ENCODE peak calls at places on chromosomes 2 and 18, in seven cellular contexts. T is neuronal stem cell; M is SK-MEL-5; C is GM13976; Q is astrocyte of the spinal cord; X is T-helper 2 cell treated with Interferon-gamma antibody and Interleukin-4, amounts not matched to agents 5 μg/mL and 100 μg/mL, for 36 hours; E is tibial nerve. K is an unnamed sample.

GRCh38 chr2:36389081-36389480 is 33.5 kb downstream of the CRIM1 start:
- DNase-seq in T (no peak), C (no peak), M (no peak), Q (peak), E (no peak), X (no peak), K (no peak)

GRCh38 chr18:34965511-34965910 is 75.7 kb upstream of the MAPRE2 start:
- DNase-seq in C (no peak), M (peak), T (no peak), E (no peak), Q (no peak), X (no peak), K (no peak)

GRCh38 chr2:169933124-169933711 is 106.0 kb downstream of the UBR3 start:
- DNase-seq in C (peak), Q (peak), E (no peak), T (no peak), X (no peak), M (peak), K (no peak)

GRCh38 chr2:230203110-230203676 is 16.6 kb downstream of the SP110 start:
- DNase-seq in T (no peak), E (no peak), C (peak), Q (no peak), M (no peak), X (no peak), K (no peak)

GRCh38 chr18:68519341-68519740 is 195.6 kb downstream of the TMX3 start:
- DNase-seq in X (no peak), Q (peak), E (no peak), M (no peak), C (no peak), T (no peak), K (no peak)

GRCh38 chr18:62450546-62451395 is 72.1 kb upstream of the ZCCHC2 start:
- DNase-seq in E (peak), Q (peak), X (no peak), C (no peak), T (no peak), M (no peak), K (no peak)

GRCh38 chr2:105617631-105618350 is 126.9 kb upstream of the NCK2 start:
- DNase-seq in X (no peak), T (no peak), Q (no peak), E (no peak), C (no peak), M (peak), K (no peak)

GRCh38 chr2:195795879-195796278 is 138.9 kb downstream of the SLC39A10 start:
- DNase-seq in M (no peak), T (no peak), E (no peak), C (no peak), X (no peak), Q (no peak), K (no peak)

GRCh38 chr2:52115750-52116149 is 1083.8 kb upstream of the NRXN1 start:
- DNase-seq in T (no peak), Q (no peak), C (no peak), X (no peak), E (no peak), M (no peak), K (no peak)

GRCh38 chr2:234308814-234309195 is 188.1 kb downstream of the ARL4C start:
- DNase-seq in X (peak), Q (peak), T (no peak), E (peak), C (peak), M (peak), K (peak)

GRCh38 chr18:74963820-74964446 is 245.0 kb downstream of the PTGR3 start:
- DNase-seq in X (no peak), E (peak), Q (peak), C (peak), T (no peak), M (peak), K (no peak)

GRCh38 chr2:215973954-215974699 is 39.2 kb downstream of the MREG start:
- DNase-seq in M (peak), Q (no peak), C (no peak), E (peak), T (no peak), X (no peak), K (no peak)

GRCh38 chr2:179768765-179769164 is 92.6 kb downstream of the ZNF385B start:
- DNase-seq in M (no peak), C (no peak), X (no peak), Q (peak), T (no peak), E (no peak), K (no peak)

GRCh38 chr2:42182654-42183308 is 13.6 kb downstream of the EML4 start:
- DNase-seq in Q (no peak), C (no peak), T (no peak), M (no peak), E (no peak), X (no peak), K (no peak)

GRCh38 chr18:76568726-76569125 is 73.7 kb upstream of the ZNF516 start:
- DNase-seq in T (no peak), X (no peak), M (no peak), C (no peak), Q (no peak), E (no peak), K (no peak)

GRCh38 chr18:7789853-7790552 is 222.9 kb downstream of the PTPRM start:
- DNase-seq in X (no peak), E (no peak), C (no peak), Q (peak), T (peak), M (peak), K (no peak)

GRCh38 chr2:16226381-16226780 is 286.0 kb downstream of the MYCN start:
- DNase-seq in Q (no peak), T (no peak), C (no peak), E (no peak), X (no peak), M (no peak), K (no peak)

GRCh38 chr2:66364495-66364992 is 70.4 kb upstream of the MEIS1 start:
- DNase-seq in X (no peak), T (no peak), C (no peak), E (peak), Q (peak), M (peak), K (no peak)

GRCh38 chr2:118186110-118186857 is 98.0 kb downstream of the INSIG2 start:
- DNase-seq in T (peak), X (peak), E (peak), M (peak), Q (peak), C (peak), K (peak)

GRCh38 chr2:211055438-211055837 is 499.0 kb downstream of the CPS1 start:
- DNase-seq in M (peak), T (no peak), C (no peak), E (no peak), Q (no peak), X (no peak), K (no peak)

GRCh38 chr18:23300211-23300887 is 152.7 kb upstream of the RIOK3 start:
- DNase-seq in T (no peak), E (no peak), C (no peak), Q (peak), M (no peak), X (no peak), K (no peak)

GRCh38 chr2:122028371-122029102 is 273.1 kb downstream of the TSN start:
- DNase-seq in Q (peak), X (no peak), E (no peak), T (no peak), M (peak), C (no peak), K (no peak)

GRCh38 chr2:20514596-20515269 is 67.9 kb downstream of the RHOB start:
- DNase-seq in Q (peak), M (no peak), C (no peak), E (no peak), X (no peak), T (no peak), K (no peak)

GRCh38 chr2:60852282-60852860 is 29.0 kb upstream of the REL start:
- DNase-seq in C (no peak), E (peak), M (no peak), Q (no peak), T (no peak), X (no peak), K (no peak)

GRCh38 chr18:73646196-73646595 is 501.4 kb downstream of the FBXO15 start:
- DNase-seq in T (no peak), M (no peak), E (no peak), C (no peak), Q (no peak), X (no peak), K (no peak)

GRCh38 chr2:127615511-127616166 is 30.3 kb upstream of the GPR17 start:
- DNase-seq in X (no peak), E (no peak), C (no peak), M (peak), Q (no peak), T (no peak), K (no peak)